ENCODE peak calls at places on chromosomes 13 and 19, in eight cellular contexts. L is stimulated activated CD4-positive, alpha-beta T cell treated with anti-CD3 and anti-CD28 coated beads, Interleukin-15, amount 100 ng/mL, for 48 hours; P is T-helper 17 cell; A is activated CD8-positive, alpha-beta memory T cell treated with anti-CD3 and anti-CD28 coated beads for 48 hours; Q is foreskin fibroblast; O is activated CD8-positive, alpha-beta T cell treated with anti-CD3 and anti-CD28 coated beads, Interleukin-2, amount 10 ng/mL, durations not matched to agents 7 days and 5 days; S is NCI-H1092 treated with DMSO at 0.1 percent for 48 hours; D is heart right ventricle. K is an unnamed sample.

GRCh38 chr13:60795219-60795618 is 398.2 kb downstream of the TDRD3 start:
- DNase-seq in O (no peak), L (no peak), D (no peak), A (no peak), Q (no peak), S (no peak), P (no peak), K (no peak)

GRCh38 chr19:3816566-3817218 is 30.5 kb upstream of the MATK start:
- DNase-seq in S (no peak), L (no peak), D (no peak), O (no peak), A (no peak), P (no peak), Q (no peak), K (no peak)

GRCh38 chr13:25930655-25931054 is 121.2 kb downstream of the SHISA2 start:
- DNase-seq in O (no peak), S (no peak), A (no peak), P (no peak), L (no peak), Q (no peak), D (no peak), K (no peak)

GRCh38 chr19:49932731-49933131 is 3.4 kb upstream of the NUP62 start:
- DNase-seq in P (no peak), A (no peak), Q (no peak), O (peak), L (no peak), D (no peak), S (no peak), K (no peak)

GRCh38 chr19:34837262-34837661 is 64.2 kb upstream of the ZNF599 start:
- DNase-seq in L (no peak), P (no peak), D (peak), Q (no peak), S (peak), O (no peak), A (no peak), K (no peak)

GRCh38 chr13:22866221-22866620 is 314.6 kb upstream of the SGCG start:
- DNase-seq in D (no peak), P (no peak), A (no peak), S (no peak), O (no peak), Q (no peak), L (no peak), K (no peak)

GRCh38 chr19:45254044-45254531 is 3.0 kb downstream of the MARK4 start:
- DNase-seq in O (no peak), Q (no peak), S (no peak), A (no peak), P (no peak), D (no peak), L (no peak), K (no peak)

GRCh38 chr19:39470724-39471339 is 9.8 kb upstream of the TIMM50 start:
- DNase-seq in L (no peak), S (no peak), P (no peak), D (no peak), O (no peak), A (no peak), Q (peak), K (no peak)

GRCh38 chr13:70568571-70568970 is 460.3 kb upstream of the KLHL1 start:
- DNase-seq in O (no peak), S (peak), D (no peak), Q (peak), L (no peak), A (no peak), P (no peak), K (no peak)

GRCh38 chr13:40164137-40164536 is 502.3 kb downstream of the FOXO1 start:
- DNase-seq in D (no peak), S (no peak), A (no peak), Q (peak), P (no peak), O (no peak), L (no peak), K (no peak)

GRCh38 chr19:15759962-15760565 is 22.3 kb downstream of the OR10H3 start:
- DNase-seq in O (no peak), L (no peak), Q (no peak), D (no peak), A (no peak), S (no peak), P (no peak), K (no peak)

GRCh38 chr19:36668646-36669045 is 2.0 kb upstream of the ZNF461 start:
- DNase-seq in S (no peak), A (no peak), D (no peak), Q (no peak), P (no peak), L (no peak), O (no peak), K (no peak)

K was measured in SIG-M5.